ENCODE peak calls at places on chromosome 4, in five cellular contexts. M is memory B cell, E is T follicular helper cell, V is RPMI7951, N is left ventricle myocardium superior. W is an unnamed sample.
A peak's percentile ranks its signal among the peaks of the same experiment; 100 is the strongest.

GRCh38 chr4:25805255-25805860 is 57.4 kb downstream of the SEL1L3 start:
- DNase-seq in E (no peak), V (no peak), M (no peak), N (no peak), W (no peak)

GRCh38 chr4:604131-604530 is 21.2 kb upstream of the PDE6B start:
- DNase-seq in V (no peak), E (no peak), N (no peak), M (no peak), W (no peak)

GRCh38 chr4:8297691-8298485 is 28.3 kb downstream of the HTRA3 start:
- DNase-seq in V (no peak), E (no peak), M (no peak), N (peak; percentile 25), W (no peak)

GRCh38 chr4:184376136-184376838 is 98.1 kb downstream of the IRF2 start:
- DNase-seq in M (no peak), N (no peak), V (peak; percentile 28), E (no peak), W (no peak)

GRCh38 chr4:6044805-6045204 is 26.6 kb upstream of the C4orf50 start:
- DNase-seq in M (no peak), V (no peak), N (no peak), E (no peak), W (no peak)

GRCh38 chr4:98509641-98510170 is 148.7 kb downstream of the TSPAN5 start:
- DNase-seq in N (no peak), V (no peak), M (no peak), E (no peak), W (no peak)

GRCh38 chr4:126708716-126709115 is 924.0 kb upstream of the INTU start:
- DNase-seq in E (no peak), M (no peak), V (no peak), N (no peak), W (no peak)

GRCh38 chr4:6571608-6572007 is 3.4 kb upstream of the MAN2B2 start:
- DNase-seq in V (no peak), N (no peak), M (no peak), E (no peak), W (no peak)

GRCh38 chr4:112523764-112524505 is 8.0 kb upstream of the NEUROG2 start:
- DNase-seq in M (peak; percentile 82), V (peak; percentile 25), E (peak; percentile 55), N (peak; percentile 75), W (peak; percentile 64)

GRCh38 chr4:129747756-129748155 is 651.8 kb downstream of the C4orf33 start:
- DNase-seq in M (no peak), E (no peak), N (no peak), V (no peak), W (no peak)

GRCh38 chr4:81510643-81511189 is 39.0 kb upstream of the RASGEF1B start:
- DNase-seq in M (no peak), E (no peak), V (no peak), N (no peak), W (no peak)

GRCh38 chr4:34279011-34279410 is 1965.3 kb downstream of the ARAP2 start:
- DNase-seq in E (no peak), N (no peak), M (no peak), V (no peak), W (no peak)

GRCh38 chr4:135598151-135598550 is 1396.6 kb upstream of the PABPC4L start:
- DNase-seq in N (no peak), V (no peak), E (no peak), M (no peak), W (no peak)

GRCh38 chr4:40525811-40526598 is 103.7 kb downstream of the RBM47 start:
- DNase-seq in M (no peak), E (no peak), V (peak; percentile 87), N (no peak), W (peak; percentile 49)

GRCh38 chr4:56757821-56758400 is 63.6 kb downstream of the SPINK2 start:
- DNase-seq in V (peak; percentile 88), N (no peak), M (peak; percentile 15), E (peak; percentile 51), W (no peak)

GRCh38 chr4:182384496-182385155 is 141.4 kb downstream of the TENM3 start:
- DNase-seq in V (no peak), M (no peak), E (no peak), N (no peak), W (no peak)

GRCh38 chr4:13919021-13919441 is 291.5 kb upstream of the BOD1L1 start:
- DNase-seq in E (no peak), N (peak; percentile 37), V (peak; percentile 33), M (no peak), W (no peak)

GRCh38 chr4:181911420-181911819 is 331.8 kb upstream of the TENM3 start:
- DNase-seq in N (no peak), E (no peak), V (peak; percentile 2), M (no peak), W (no peak)

GRCh38 chr4:38133711-38134480 is 173.7 kb downstream of the PTTG2 start:
- DNase-seq in V (no peak), E (no peak), M (no peak), N (no peak), W (no peak)

GRCh38 chr4:78092850-78093249 is 35.7 kb downstream of the FRAS1 start:
- DNase-seq in E (no peak), V (no peak), M (no peak), N (no peak), W (no peak)

GRCh38 chr4:139300431-139301142 is 718 bp upstream of the NAA15 start:
- DNase-seq in V (peak; percentile 56), N (no peak), M (no peak), E (no peak), W (peak; percentile 15)

GRCh38 chr4:55396305-55397023 is 707 bp downstream of the TMEM165 start:
- DNase-seq in E (no peak), N (peak; percentile 71), M (no peak), V (peak; percentile 38), W (peak; percentile 34)

GRCh38 chr4:155077860-155078259 is 130.6 kb upstream of the NPY2R start:
- DNase-seq in N (no peak), E (no peak), M (no peak), V (no peak), W (no peak)

GRCh38 chr4:42280327-42281095 is 116.8 kb upstream of the SHISA3 start:
- DNase-seq in V (peak; percentile 4), M (no peak), E (no peak), N (no peak), W (peak; percentile 56)

GRCh38 chr4:138021116-138021820 is 220.9 kb downstream of the SLC7A11 start:
- DNase-seq in M (no peak), E (no peak), V (no peak), N (no peak), W (no peak)

GRCh38 chr4:156594619-156595018 is 377.0 kb downstream of the PDGFC start:
- DNase-seq in V (no peak), N (peak; percentile 71), E (no peak), M (no peak), W (peak; percentile 6)

GRCh38 chr4:25666031-25666630 is 10.5 kb downstream of the SLC34A2 start:
- DNase-seq in E (no peak), N (no peak), V (no peak), M (no peak), W (no peak)

GRCh38 chr4:95093460-95093859 is 335.7 kb downstream of the BMPR1B start:
- DNase-seq in V (no peak), E (no peak), N (no peak), M (no peak), W (no peak)

GRCh38 chr4:117400039-117400835 is 314.9 kb upstream of the TRAM1L1 start:
- DNase-seq in E (no peak), M (no peak), N (no peak), V (peak; percentile 79), W (no peak)

GRCh38 chr4:149264093-149264733 is 551.4 kb downstream of the IQCM start:
- DNase-seq in V (peak; percentile 23), E (no peak), N (no peak), M (no peak), W (peak; percentile 70)

GRCh38 chr4:139419388-139419914 is 34.5 kb upstream of the RAB33B start:
- DNase-seq in V (peak; percentile 17), M (no peak), E (no peak), N (no peak), W (no peak)

GRCh38 chr4:141352775-141353544 is 132.3 kb downstream of the ZNF330 start:
- DNase-seq in M (no peak), V (peak; percentile 25), E (no peak), N (no peak), W (peak; percentile 23)

GRCh38 chr4:129852434-129852833 is 756.5 kb downstream of the C4orf33 start:
- DNase-seq in M (no peak), E (no peak), N (no peak), V (no peak), W (no peak)

GRCh38 chr4:172851534-172851933 is 317.1 kb upstream of the GALNT7 start:
- DNase-seq in N (no peak), M (no peak), V (no peak), E (no peak), W (peak; percentile 44)

GRCh38 chr4:10088135-10089010 is 28.2 kb downstream of the WDR1 start:
- DNase-seq in E (no peak), M (no peak), N (peak; percentile 19), V (no peak), W (no peak)

GRCh38 chr4:102541708-102542107 is 40.5 kb downstream of the NFKB1 start:
- DNase-seq in V (no peak), M (no peak), E (no peak), N (no peak), W (peak; percentile 62)

GRCh38 chr4:100093091-100093866 is 97.0 kb downstream of the DDIT4L start:
- DNase-seq in V (peak; percentile 68), N (peak; percentile 68), E (peak; percentile 77), M (peak; percentile 61), W (peak; percentile 90)

GRCh38 chr4:164871673-164872072 is 5.3 kb upstream of the APELA start:
- DNase-seq in E (no peak), V (no peak), M (no peak), N (no peak), W (no peak)

W was measured in SK-MEL-5.